ENCODE peak calls at places on chromosomes 11 and 22, in eight cellular contexts. One of them, this sample, is unnamed.
A peak's percentile ranks its signal among the peaks of the same experiment; 100 is the strongest.

GRCh38 chr11:77073328-77074001 is 6.7 kb downstream of the CAPN5 start:
- DNase-seq in mesendoderm: no peak
- DNase-seq in GM23248: peak; percentile 99
- DNase-seq in psoas muscle: peak; percentile 90
- DNase-seq in heart right ventricle: peak; percentile 79
- DNase-seq in OCI-LY7: no peak
- DNase-seq in esophagus squamous epithelium: no peak
- DNase-seq in body of pancreas: peak; percentile 87
- DNase-seq in this sample: peak; percentile 68

GRCh38 chr11:71301046-71301857 is 48.9 kb upstream of the SHANK2 start:
- DNase-seq in mesendoderm: no peak
- DNase-seq in GM23248: no peak
- DNase-seq in psoas muscle: no peak
- DNase-seq in heart right ventricle: no peak
- DNase-seq in OCI-LY7: no peak
- DNase-seq in esophagus squamous epithelium: no peak
- DNase-seq in body of pancreas: no peak
- DNase-seq in this sample: peak; percentile 22

GRCh38 chr11:28049338-28050216 is 58.4 kb downstream of the KIF18A start:
- DNase-seq in mesendoderm: no peak
- DNase-seq in GM23248: no peak
- DNase-seq in psoas muscle: no peak
- DNase-seq in heart right ventricle: no peak
- DNase-seq in OCI-LY7: no peak
- DNase-seq in esophagus squamous epithelium: no peak
- DNase-seq in body of pancreas: no peak
- DNase-seq in this sample: no peak

GRCh38 chr22:35846804-35847203 is 129.1 kb downstream of the APOL5 start:
- DNase-seq in mesendoderm: no peak
- DNase-seq in GM23248: no peak
- DNase-seq in psoas muscle: no peak
- DNase-seq in heart right ventricle: no peak
- DNase-seq in OCI-LY7: no peak
- DNase-seq in esophagus squamous epithelium: no peak
- DNase-seq in body of pancreas: no peak
- DNase-seq in this sample: no peak

GRCh38 chr11:12800032-12800671 is 125.9 kb downstream of the TEAD1 start:
- DNase-seq in mesendoderm: peak; percentile 97
- DNase-seq in GM23248: peak; percentile 83
- DNase-seq in psoas muscle: no peak
- DNase-seq in heart right ventricle: no peak
- DNase-seq in OCI-LY7: no peak
- DNase-seq in esophagus squamous epithelium: no peak
- DNase-seq in body of pancreas: peak; percentile 75
- DNase-seq in this sample: peak; percentile 42

GRCh38 chr11:66934971-66935779 is 23.0 kb downstream of the PC start:
- DNase-seq in mesendoderm: no peak
- DNase-seq in GM23248: peak; percentile 38
- DNase-seq in psoas muscle: no peak
- DNase-seq in heart right ventricle: no peak
- DNase-seq in OCI-LY7: no peak
- DNase-seq in esophagus squamous epithelium: no peak
- DNase-seq in body of pancreas: no peak
- DNase-seq in this sample: no peak

GRCh38 chr11:64337538-64338249 is 2.3 kb upstream of the CCDC88B start:
- DNase-seq in mesendoderm: no peak
- DNase-seq in GM23248: no peak
- DNase-seq in psoas muscle: no peak
- DNase-seq in heart right ventricle: no peak
- DNase-seq in OCI-LY7: no peak
- DNase-seq in esophagus squamous epithelium: no peak
- DNase-seq in body of pancreas: no peak
- DNase-seq in this sample: no peak

GRCh38 chr11:61473370-61474025 is 35.1 kb upstream of the LRRC10B start:
- DNase-seq in mesendoderm: no peak
- DNase-seq in GM23248: peak; percentile 77
- DNase-seq in psoas muscle: no peak
- DNase-seq in heart right ventricle: no peak
- DNase-seq in OCI-LY7: no peak
- DNase-seq in esophagus squamous epithelium: no peak
- DNase-seq in body of pancreas: no peak
- DNase-seq in this sample: no peak

GRCh38 chr22:44063462-44064371 is 39.6 kb downstream of the PARVB start:
- DNase-seq in mesendoderm: no peak
- DNase-seq in GM23248: no peak
- DNase-seq in psoas muscle: peak; percentile 73
- DNase-seq in heart right ventricle: no peak
- DNase-seq in OCI-LY7: peak; percentile 14
- DNase-seq in esophagus squamous epithelium: no peak
- DNase-seq in body of pancreas: no peak
- DNase-seq in this sample: no peak

GRCh38 chr11:45927684-45928413 is 5.4 kb downstream of the LARGE2 start:
- DNase-seq in mesendoderm: no peak
- DNase-seq in GM23248: no peak
- DNase-seq in psoas muscle: no peak
- DNase-seq in heart right ventricle: no peak
- DNase-seq in OCI-LY7: no peak
- DNase-seq in esophagus squamous epithelium: no peak
- DNase-seq in body of pancreas: no peak
- DNase-seq in this sample: no peak

GRCh38 chr11:27358306-27358705 is 4.7 kb downstream of the CCDC34 start:
- DNase-seq in mesendoderm: no peak
- DNase-seq in GM23248: peak; percentile 70
- DNase-seq in psoas muscle: no peak
- DNase-seq in heart right ventricle: no peak
- DNase-seq in OCI-LY7: no peak
- DNase-seq in esophagus squamous epithelium: no peak
- DNase-seq in body of pancreas: no peak
- DNase-seq in this sample: no peak

GRCh38 chr22:20551805-20552449 is 44.5 kb downstream of the MED15 start:
- DNase-seq in mesendoderm: no peak
- DNase-seq in GM23248: peak; percentile 60
- DNase-seq in psoas muscle: peak; percentile 90
- DNase-seq in heart right ventricle: peak; percentile 52
- DNase-seq in OCI-LY7: no peak
- DNase-seq in esophagus squamous epithelium: no peak
- DNase-seq in body of pancreas: peak; percentile 84
- DNase-seq in this sample: no peak

GRCh38 chr11:57819272-57819979 is 57.8 kb downstream of the CTNND1 start:
- DNase-seq in mesendoderm: no peak
- DNase-seq in GM23248: no peak
- DNase-seq in psoas muscle: no peak
- DNase-seq in heart right ventricle: no peak
- DNase-seq in OCI-LY7: no peak
- DNase-seq in esophagus squamous epithelium: no peak
- DNase-seq in body of pancreas: no peak
- DNase-seq in this sample: no peak
- H3K4me3 ChIP-seq in mesendoderm: no peak overlapping the region
- H3K4me3 ChIP-seq in GM23248: no peak overlapping the region
- H3K4me3 ChIP-seq in psoas muscle: no peak overlapping the region
- H3K4me3 ChIP-seq in heart right ventricle: no peak overlapping the region
- H3K4me3 ChIP-seq in OCI-LY7: no peak overlapping the region
- H3K4me3 ChIP-seq in esophagus squamous epithelium: no peak overlapping the region
- H3K4me3 ChIP-seq in body of pancreas: no peak overlapping the region
- H3K4me3 ChIP-seq in this sample: no peak overlapping the region

DNA sequence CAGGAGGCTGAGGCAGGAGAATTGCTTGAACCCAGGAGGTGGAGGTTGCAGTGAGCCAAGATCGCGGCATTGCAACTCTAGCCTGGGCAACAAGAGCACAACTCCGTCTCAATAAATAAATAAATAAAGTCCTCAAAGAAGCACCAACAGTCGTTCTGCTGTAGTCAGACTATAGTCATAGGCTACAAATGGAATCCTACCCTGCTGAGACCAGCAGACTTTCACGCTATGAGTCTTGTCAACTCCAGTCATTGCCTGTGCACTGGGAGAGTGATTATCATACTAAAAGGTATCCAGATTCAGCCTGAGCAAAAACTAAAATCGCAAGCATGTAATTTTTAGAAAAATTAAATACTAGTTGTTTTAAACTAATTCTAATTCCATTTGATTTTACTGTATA is 19.6 kb downstream of the USP28 start:
- DNase-seq in mesendoderm: no peak
- DNase-seq in GM23248: no peak
- DNase-seq in psoas muscle: no peak
- DNase-seq in heart right ventricle: no peak
- DNase-seq in OCI-LY7: no peak
- DNase-seq in esophagus squamous epithelium: no peak
- DNase-seq in body of pancreas: no peak
- DNase-seq in this sample: no peak
- H3K4me1 ChIP-seq in mesendoderm: peaks cover 3% of the 10 kb centered on the region
- H3K4me1 ChIP-seq in GM23248: no peaks in the 10 kb centered on the region
- H3K4me1 ChIP-seq in psoas muscle: peaks cover 31% of the 10 kb centered on the region
- H3K4me1 ChIP-seq in heart right ventricle: no peaks in the 10 kb centered on the region
- H3K4me1 ChIP-seq in OCI-LY7: no peaks in the 10 kb centered on the region
- H3K4me1 ChIP-seq in esophagus squamous epithelium: peaks cover 16% of the 10 kb centered on the region
- H3K4me1 ChIP-seq in body of pancreas: peaks cover 12% of the 10 kb centered on the region
- H3K4me1 ChIP-seq in this sample: no peaks in the 10 kb centered on the region

GRCh38 chr11:35752115-35752514 is 89.5 kb downstream of the TRIM44 start:
- DNase-seq in mesendoderm: peak; percentile 49
- DNase-seq in GM23248: peak; percentile 5
- DNase-seq in psoas muscle: no peak
- DNase-seq in heart right ventricle: no peak
- DNase-seq in OCI-LY7: no peak
- DNase-seq in esophagus squamous epithelium: no peak
- DNase-seq in body of pancreas: no peak
- DNase-seq in this sample: no peak
- H3K27ac ChIP-seq in mesendoderm: no peak overlapping the region
- H3K27ac ChIP-seq in GM23248: no peak overlapping the region
- H3K27ac ChIP-seq in psoas muscle: peak overlapping the region; percentile 13
- H3K27ac ChIP-seq in heart right ventricle: no peak overlapping the region
- H3K27ac ChIP-seq in OCI-LY7: no peak overlapping the region
- H3K27ac ChIP-seq in esophagus squamous epithelium: no peak overlapping the region
- H3K27ac ChIP-seq in body of pancreas: peak overlapping the region; percentile 15
- H3K27ac ChIP-seq in this sample: no peak overlapping the region

DNA sequence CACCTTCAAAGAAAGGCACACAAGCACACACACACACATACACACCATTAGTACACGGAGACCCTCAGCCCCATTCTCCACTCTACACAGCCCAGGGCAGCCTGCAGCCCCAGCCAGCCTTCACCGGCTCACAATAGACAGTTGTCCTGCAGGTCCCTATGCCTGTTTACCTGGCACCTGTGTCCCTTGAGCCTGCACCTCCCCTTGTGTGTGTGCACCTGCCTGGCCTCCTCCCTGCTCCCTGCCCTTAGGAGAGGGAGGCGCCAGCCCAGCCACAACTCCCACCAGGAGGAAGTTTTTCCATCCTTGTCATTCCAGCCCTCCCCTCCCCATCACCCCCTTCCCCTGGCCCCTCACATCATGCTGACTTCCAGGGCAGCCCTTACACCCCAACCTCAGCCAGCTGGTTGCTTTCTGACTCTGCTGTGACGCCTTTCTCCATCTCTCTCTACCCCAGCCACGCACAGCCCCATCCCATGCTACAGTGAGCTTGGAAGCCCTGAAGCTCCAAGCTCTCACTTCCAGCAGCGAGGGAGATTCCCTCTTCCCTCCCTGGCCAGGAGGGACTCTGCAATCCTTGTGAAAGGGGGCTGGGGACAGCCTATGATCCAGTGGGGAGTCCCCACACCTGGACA is 4.4 kb downstream of the AHNAK start:
- DNase-seq in mesendoderm: no peak
- DNase-seq in GM23248: no peak
- DNase-seq in psoas muscle: no peak
- DNase-seq in heart right ventricle: no peak
- DNase-seq in OCI-LY7: no peak
- DNase-seq in esophagus squamous epithelium: no peak
- DNase-seq in body of pancreas: no peak
- DNase-seq in this sample: no peak
- H3K4me3 ChIP-seq in mesendoderm: no peak overlapping the region
- H3K4me3 ChIP-seq in GM23248: peak overlapping the region; percentile 96
- H3K4me3 ChIP-seq in psoas muscle: peak overlapping the region; percentile 91
- H3K4me3 ChIP-seq in heart right ventricle: peak overlapping the region; percentile 98
- H3K4me3 ChIP-seq in OCI-LY7: no peak overlapping the region
- H3K4me3 ChIP-seq in esophagus squamous epithelium: peak overlapping the region; percentile 99
- H3K4me3 ChIP-seq in body of pancreas: no peak overlapping the region
- H3K4me3 ChIP-seq in this sample: no peak overlapping the region

DNA sequence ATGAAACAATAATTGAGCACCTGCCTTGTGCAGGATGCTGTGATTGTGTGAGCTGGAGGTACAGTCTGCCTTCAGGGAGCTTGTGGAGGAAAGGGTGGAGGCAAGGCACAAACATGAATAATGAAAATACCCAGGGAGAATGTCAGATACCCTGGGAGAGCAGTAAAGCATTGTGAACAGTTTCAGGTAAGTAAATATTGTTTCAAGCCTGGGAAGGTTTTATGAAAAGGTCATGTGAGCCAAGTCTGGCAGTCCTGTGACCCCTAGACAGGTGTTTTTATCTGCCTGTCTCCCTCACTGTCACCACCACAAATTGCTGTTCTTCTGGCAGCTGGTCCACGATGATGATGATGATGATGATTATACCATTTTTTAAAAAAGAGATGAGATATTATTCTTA is 32.0 kb downstream of the SPECC1L start:
- DNase-seq in mesendoderm: no peak
- DNase-seq in GM23248: no peak
- DNase-seq in psoas muscle: no peak
- DNase-seq in heart right ventricle: no peak
- DNase-seq in OCI-LY7: no peak
- DNase-seq in esophagus squamous epithelium: no peak
- DNase-seq in body of pancreas: no peak
- DNase-seq in this sample: no peak
- H3K4me1 ChIP-seq in mesendoderm: no peaks in the 10 kb centered on the region
- H3K4me1 ChIP-seq in GM23248: peaks cover 22% of the 10 kb centered on the region
- H3K4me1 ChIP-seq in psoas muscle: peaks cover 34% of the 10 kb centered on the region
- H3K4me1 ChIP-seq in heart right ventricle: peaks cover 24% of the 10 kb centered on the region
- H3K4me1 ChIP-seq in OCI-LY7: peaks cover 6% of the 10 kb centered on the region
- H3K4me1 ChIP-seq in esophagus squamous epithelium: peaks cover 81% of the 10 kb centered on the region
- H3K4me1 ChIP-seq in body of pancreas: peaks cover 45% of the 10 kb centered on the region
- H3K4me1 ChIP-seq in this sample: peaks cover 10% of the 10 kb centered on the region

DNA sequence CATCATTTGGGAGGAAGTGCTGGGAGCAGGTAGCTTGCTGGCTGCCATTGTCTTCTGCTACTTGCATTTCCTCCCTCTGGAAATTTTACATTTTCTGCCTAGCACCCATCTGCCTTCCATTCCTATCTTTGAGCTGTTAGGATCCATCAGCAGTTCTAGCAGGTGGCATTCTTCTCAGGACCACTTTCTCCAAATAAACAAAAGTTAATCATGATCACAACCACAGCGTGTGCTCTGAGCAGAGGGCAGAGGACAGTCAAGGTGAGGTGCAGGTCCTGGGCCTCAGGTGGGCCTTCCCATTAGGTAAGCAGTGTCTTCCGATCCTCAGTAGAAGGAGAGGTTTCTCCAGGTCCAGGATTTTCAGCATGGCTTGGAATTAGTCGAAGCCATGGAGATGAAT is 170.6 kb downstream of the TBC1D22A start:
- DNase-seq in mesendoderm: no peak
- DNase-seq in GM23248: no peak
- DNase-seq in psoas muscle: no peak
- DNase-seq in heart right ventricle: no peak
- DNase-seq in OCI-LY7: no peak
- DNase-seq in esophagus squamous epithelium: no peak
- DNase-seq in body of pancreas: no peak
- DNase-seq in this sample: no peak
- H3K27ac ChIP-seq in mesendoderm: no peak overlapping the region
- H3K27ac ChIP-seq in GM23248: no peak overlapping the region
- H3K27ac ChIP-seq in psoas muscle: no peak overlapping the region
- H3K27ac ChIP-seq in heart right ventricle: no peak overlapping the region
- H3K27ac ChIP-seq in OCI-LY7: no peak overlapping the region
- H3K27ac ChIP-seq in esophagus squamous epithelium: no peak overlapping the region
- H3K27ac ChIP-seq in body of pancreas: peak overlapping the region; percentile 4
- H3K27ac ChIP-seq in this sample: no peak overlapping the region

This sample was measured in lung.